ENCODE peak calls at places on chromosomes 4 and X, in five cellular contexts. O, W, F, M and C are unnamed samples.

GRCh38 chrX:4661771-4662170 is 948.3 kb upstream of the PRKX start:
- DNase-seq in O (no peak), W (no peak), F (no peak), M (no peak), C (no peak)

GRCh38 chr4:85367815-85368214 is 107.1 kb upstream of the ARHGAP24 start:
- DNase-seq in O (no peak), W (no peak), F (no peak), M (no peak), C (no peak)

GRCh38 chr4:79182209-79182608 is 143.7 kb downstream of the NAA11 start:
- DNase-seq in O (no peak), W (no peak), F (no peak), M (no peak), C (no peak)

GRCh38 chr4:101244349-101244748 is 103.0 kb downstream of the PPP3CA start:
- DNase-seq in O (no peak), W (no peak), F (no peak), M (no peak), C (no peak)

GRCh38 chrX:9130031-9130430 is 96.1 kb upstream of the FAM9B start:
- DNase-seq in O (no peak), W (no peak), F (no peak), M (no peak), C (no peak)

GRCh38 chr4:165308174-165308573 is 19.3 kb upstream of the MSMO1 start:
- DNase-seq in O (no peak), W (no peak), F (no peak), M (no peak), C (no peak)

GRCh38 chrX:106392346-106392745 is 219.4 kb upstream of the RADX start:
- DNase-seq in O (no peak), W (no peak), F (no peak), M (no peak), C (no peak)

GRCh38 chr4:167419468-167420133 is 185.3 kb upstream of the SPOCK3 start:
- DNase-seq in O (no peak), W (no peak), F (no peak), M (no peak), C (no peak)

GRCh38 chr4:19803406-19803805 is 448.3 kb upstream of the SLIT2 start:
- DNase-seq in O (no peak), W (no peak), F (no peak), M (no peak), C (no peak)

GRCh38 chr4:102387552-102388150 is 42.4 kb upstream of the SLC39A8 start:
- DNase-seq in O (no peak), W (no peak), F (no peak), M (no peak), C (no peak)

GRCh38 chrX:136046295-136046894 is 61.2 kb downstream of the SLC9A6 start:
- DNase-seq in O (no peak), W (no peak), F (no peak), M (no peak), C (no peak)

GRCh38 chr4:52614241-52614640 is 44.9 kb downstream of the USP46 start:
- DNase-seq in O (no peak), W (no peak), F (no peak), M (no peak), C (no peak)

GRCh38 chrX:53048169-53049126 is at the start of gene GPR173:
- DNase-seq in O (no peak), W (no peak), F (peak; percentile 11), M (no peak), C (peak; percentile 36)

GRCh38 chr4:19774690-19775256 is 476.9 kb upstream of the SLIT2 start:
- DNase-seq in O (no peak), W (no peak), F (no peak), M (no peak), C (no peak)

GRCh38 chr4:156547439-156547838 is 424.2 kb downstream of the PDGFC start:
- DNase-seq in O (peak; percentile 79), W (peak; percentile 34), F (peak; percentile 77), M (no peak), C (peak; percentile 84)

GRCh38 chr4:3045500-3045850 is 28.9 kb downstream of the HTT-AS start:
- DNase-seq in O (peak; percentile 23), W (no peak), F (peak; percentile 74), M (peak; percentile 82), C (no peak)

GRCh38 chr4:61572160-61572559 is 372.0 kb downstream of the ADGRL3 start:
- DNase-seq in O (peak; percentile 34), W (peak; percentile 1), F (no peak), M (no peak), C (no peak)

GRCh38 chrX:119809185-119809666 is 17.8 kb upstream of the RPL39 start:
- DNase-seq in O (no peak), W (no peak), F (no peak), M (no peak), C (no peak)

GRCh38 chrX:24846551-24847170 is 152.9 kb downstream of the POLA1 start:
- DNase-seq in O (no peak), W (no peak), F (no peak), M (no peak), C (no peak)

GRCh38 chr4:138562544-138562961 is 320.4 kb upstream of the SLC7A11 start:
- DNase-seq in O (peak; percentile 27), W (no peak), F (peak; percentile 45), M (no peak), C (peak; percentile 47)

GRCh38 chrX:20309796-20310195 is 43.1 kb upstream of the RPS6KA3 start:
- DNase-seq in O (peak; percentile 24), W (peak; percentile 2), F (no peak), M (no peak), C (no peak)

GRCh38 chr4:37795796-37796195 is 30.7 kb upstream of the PGM2 start:
- DNase-seq in O (no peak), W (no peak), F (no peak), M (no peak), C (no peak)

GRCh38 chr4:19213388-19213787 is 1038.3 kb upstream of the SLIT2 start:
- DNase-seq in O (peak; percentile 42), W (no peak), F (no peak), M (no peak), C (no peak)

GRCh38 chr4:93384897-93385296 is 443.7 kb upstream of the ATOH1 start:
- DNase-seq in O (peak; percentile 50), W (no peak), F (no peak), M (no peak), C (no peak)

GRCh38 chr4:125085-125820 is 952 bp downstream of the ZNF718 start:
- DNase-seq in O (peak; percentile 3), W (no peak), F (no peak), M (peak; percentile 59), C (peak; percentile 3)

GRCh38 chrX:16491461-16491860 is 158.5 kb upstream of the S100G start:
- DNase-seq in O (no peak), W (no peak), F (no peak), M (no peak), C (no peak)

GRCh38 chrX:18973527-18974192 is 10.3 kb downstream of the PHKA2 start:
- DNase-seq in O (no peak), W (no peak), F (no peak), M (no peak), C (no peak)

GRCh38 chr4:174216935-174217272 is 66.6 kb downstream of the FBXO8 start:
- DNase-seq in O (no peak), W (no peak), F (no peak), M (no peak), C (no peak)

GRCh38 chrX:19889582-19890342 is 2.4 kb upstream of the SH3KBP1 start:
- DNase-seq in O (peak; percentile 61), W (no peak), F (no peak), M (no peak), C (no peak)